ENCODE peak calls at places on chromosomes 1 and 21, in ten cellular contexts. K, S, X, Y, L, N, G, J, T and P are unnamed samples.
A peak's percentile ranks its signal among the peaks of the same experiment; 100 is the strongest.

GRCh38 chr1:118461154-118461553 is 276.1 kb upstream of the SPAG17 start:
- DNase-seq in Y (no peak), K (no peak), N (no peak), J (no peak), G (no peak), L (no peak), T (no peak), S (no peak), X (no peak), P (no peak)

GRCh38 chr1:2583871-2584341 is 2.7 kb upstream of the PRXL2B start:
- DNase-seq in S (no peak), Y (peak; percentile 59), G (peak; percentile 12), K (no peak), J (no peak), N (no peak), T (no peak), X (peak; percentile 32), L (no peak), P (no peak)

GRCh38 chr1:31591425-31592093 is 15.2 kb downstream of the TINAGL1 start:
- DNase-seq in G (no peak), T (peak; percentile 53), Y (no peak), S (no peak), X (no peak), L (peak; percentile 92), J (no peak), N (no peak), K (peak; percentile 76), P (no peak)

GRCh38 chr1:101282314-101283087 is 45.7 kb downstream of the S1PR1 start:
- DNase-seq in K (no peak), J (peak; percentile 64), L (no peak), G (no peak), T (peak; percentile 45), N (no peak), S (no peak), X (no peak), Y (no peak), P (no peak)

GRCh38 chr21:29144736-29145353 is 14.4 kb downstream of the MAP3K7CL start:
- DNase-seq in S (no peak), G (no peak), L (no peak), K (peak; percentile 20), N (no peak), J (peak; percentile 55), X (no peak), T (peak; percentile 18), Y (no peak), P (no peak)

GRCh38 chr1:178066904-178067531 is 26.9 kb upstream of the RASAL2 start:
- DNase-seq in N (no peak), S (no peak), X (no peak), L (no peak), G (no peak), T (no peak), K (no peak), Y (no peak), J (peak; percentile 61), P (no peak)

GRCh38 chr1:30920827-30921226 is 12.3 kb upstream of the SDC3 start:
- DNase-seq in J (no peak), X (no peak), N (no peak), L (no peak), G (no peak), K (peak; percentile 68), T (peak; percentile 52), S (no peak), Y (no peak), P (peak; percentile 33)

GRCh38 chr1:89051944-89052312 is 13.1 kb downstream of the GBP1 start:
- DNase-seq in G (no peak), J (no peak), L (no peak), Y (no peak), N (no peak), S (no peak), K (no peak), X (no peak), T (no peak), P (no peak)

GRCh38 chr1:16351449-16351993 is 759 bp downstream of the FBXO42 start:
- DNase-seq in N (no peak), K (peak; percentile 25), J (peak; percentile 50), G (no peak), Y (no peak), S (no peak), X (peak; percentile 0), T (no peak), L (no peak), P (no peak)

GRCh38 chr1:185938396-185938795 is 204.2 kb downstream of the HMCN1 start:
- DNase-seq in G (no peak), T (no peak), N (no peak), J (peak; percentile 53), Y (no peak), L (peak; percentile 53), K (no peak), S (no peak), X (no peak), P (no peak)

GRCh38 chr1:231919269-231919886 is 292.8 kb downstream of the DISC1 start:
- DNase-seq in Y (no peak), J (no peak), G (no peak), N (no peak), K (no peak), X (no peak), L (no peak), T (no peak), S (no peak), P (no peak)

GRCh38 chr1:59856725-59857338 is 42.1 kb downstream of the HOOK1 start:
- DNase-seq in N (no peak), J (no peak), L (no peak), K (no peak), X (no peak), G (no peak), T (no peak), Y (no peak), S (peak; percentile 84), P (no peak)

GRCh38 chr1:47527653-47528272 is 89.9 kb downstream of the FOXD2 start:
- DNase-seq in S (peak; percentile 93), T (no peak), L (no peak), Y (peak; percentile 31), G (no peak), J (no peak), X (no peak), N (no peak), K (peak; percentile 36), P (no peak)

GRCh38 chr1:204651843-204652421 is 33.6 kb downstream of the LRRN2 start:
- DNase-seq in X (peak; percentile 77), Y (no peak), K (no peak), J (no peak), N (no peak), G (no peak), S (no peak), T (no peak), L (no peak), P (no peak)

GRCh38 chr1:89065077-89065868 is at the start of gene GBP1:
- DNase-seq in S (peak; percentile 59), G (no peak), K (peak; percentile 76), N (no peak), T (peak; percentile 80), J (peak; percentile 89), X (no peak), Y (no peak), L (no peak), P (peak; percentile 86)

GRCh38 chr1:87696483-87696882 is 367.8 kb downstream of the LMO4 start:
- DNase-seq in Y (no peak), X (no peak), K (no peak), J (no peak), T (no peak), L (no peak), N (no peak), G (no peak), S (no peak), P (no peak)

GRCh38 chr1:55347786-55348185 is 132.6 kb upstream of the USP24 start:
- DNase-seq in K (no peak), T (no peak), Y (no peak), L (no peak), X (no peak), N (no peak), J (peak; percentile 20), S (no peak), G (no peak), P (peak; percentile 19)

GRCh38 chr21:31497939-31498338 is 153.9 kb upstream of the TIAM1 start:
- DNase-seq in X (no peak), T (no peak), G (no peak), J (no peak), N (no peak), Y (no peak), K (no peak), L (no peak), S (no peak), P (no peak)

GRCh38 chr1:230849451-230850194 is 18.7 kb downstream of the C1orf198 start:
- DNase-seq in N (peak; percentile 37), L (peak; percentile 85), J (peak; percentile 94), T (peak; percentile 85), G (peak; percentile 84), K (peak; percentile 43), S (peak; percentile 64), X (no peak), Y (no peak), P (peak; percentile 97)

GRCh38 chr21:44866780-44867179 is 6.7 kb downstream of the PTTG1IP start:
- DNase-seq in S (no peak), K (no peak), N (no peak), X (no peak), J (peak; percentile 64), Y (no peak), T (no peak), L (no peak), G (no peak), P (no peak)

GRCh38 chr1:239711768-239712167 is 325.4 kb downstream of the CHRM3 start:
- DNase-seq in N (no peak), T (no peak), Y (no peak), K (no peak), L (no peak), X (no peak), J (no peak), G (no peak), S (no peak), P (no peak)

GRCh38 chr1:51840743-51841461 is 37.6 kb downstream of the NRDC start:
- DNase-seq in T (no peak), S (no peak), K (no peak), X (no peak), N (no peak), L (no peak), J (no peak), Y (no peak), G (no peak), P (no peak)

GRCh38 chr1:180603223-180603849 is 28.5 kb upstream of the XPR1 start:
- DNase-seq in N (no peak), K (no peak), T (no peak), G (no peak), L (no peak), J (no peak), S (no peak), X (no peak), Y (no peak), P (no peak)

GRCh38 chr1:180909462-180909976 is 3.2 kb upstream of the KIAA1614 start:
- DNase-seq in N (no peak), Y (no peak), K (no peak), G (no peak), L (no peak), J (no peak), T (no peak), S (no peak), X (no peak), P (no peak)

GRCh38 chr1:233819042-233819441 is 85.4 kb upstream of the SLC35F3 start:
- DNase-seq in G (no peak), J (no peak), S (no peak), N (no peak), Y (no peak), L (no peak), T (no peak), X (no peak), K (no peak), P (no peak)

GRCh38 chr1:30816211-30817082 is 58.9 kb upstream of the LAPTM5 start:
- DNase-seq in L (peak; percentile 67), S (no peak), N (peak; percentile 83), X (peak; percentile 36), K (peak; percentile 87), J (peak; percentile 80), Y (no peak), G (peak; percentile 64), T (peak; percentile 87), P (peak; percentile 80)

GRCh38 chr1:232923739-232924386 is 26.5 kb upstream of the NTPCR start:
- DNase-seq in Y (peak; percentile 61), X (no peak), K (peak; percentile 45), J (no peak), S (no peak), N (no peak), G (no peak), L (no peak), T (no peak), P (peak; percentile 6)

GRCh38 chr1:154609398-154610380 is 1.7 kb upstream of the ADAR start:
- DNase-seq in J (peak; percentile 8), K (peak; percentile 37), X (no peak), S (no peak), T (peak; percentile 33), Y (peak; percentile 75), G (no peak), N (no peak), L (no peak), P (no peak)